ENCODE peak calls at places on chromosomes 13 and 19, in four cellular contexts. One of them, this sample, is unnamed.

GRCh38 chr19:49272204-49272603 is 52.8 kb downstream of the SLC6A16 start:
- DNase-seq in neural progenitor cell: no peak
- DNase-seq in brain microvascular endothelial cell: peak
- DNase-seq in BJ: peak
- DNase-seq in this sample: no peak

GRCh38 chr13:110486061-110486780 is 75.3 kb downstream of the RAB20 start:
- DNase-seq in neural progenitor cell: peak
- DNase-seq in brain microvascular endothelial cell: no peak
- DNase-seq in BJ: no peak
- DNase-seq in this sample: no peak

GRCh38 chr13:82088781-82089180 is 1747.9 kb upstream of the SPRY2 start:
- DNase-seq in neural progenitor cell: no peak
- DNase-seq in brain microvascular endothelial cell: no peak
- DNase-seq in BJ: no peak
- DNase-seq in this sample: no peak

GRCh38 chr13:35723061-35723461 is 246.6 kb upstream of the MAB21L1 start:
- DNase-seq in neural progenitor cell: no peak
- DNase-seq in brain microvascular endothelial cell: no peak
- DNase-seq in BJ: no peak
- DNase-seq in this sample: no peak

GRCh38 chr13:112056739-112057433 is 10.1 kb upstream of the SOX1 start:
- DNase-seq in neural progenitor cell: peak
- DNase-seq in brain microvascular endothelial cell: no peak
- DNase-seq in BJ: no peak
- DNase-seq in this sample: no peak

GRCh38 chr13:96672016-96672415 is 322.3 kb downstream of the OXGR1 start:
- DNase-seq in neural progenitor cell: no peak
- DNase-seq in brain microvascular endothelial cell: no peak
- DNase-seq in BJ: no peak
- DNase-seq in this sample: no peak

GRCh38 chr13:102768914-102769313 is 4.7 kb downstream of the TEX30 start:
- DNase-seq in neural progenitor cell: no peak
- DNase-seq in brain microvascular endothelial cell: no peak
- DNase-seq in BJ: no peak
- DNase-seq in this sample: no peak

GRCh38 chr19:47143322-47144073 is 12.9 kb downstream of the SAE1 start:
- DNase-seq in neural progenitor cell: no peak
- DNase-seq in brain microvascular endothelial cell: no peak
- DNase-seq in BJ: no peak
- DNase-seq in this sample: no peak

GRCh38 chr19:7783991-7784421 is 21.0 kb downstream of the CLEC4M start:
- DNase-seq in neural progenitor cell: no peak
- DNase-seq in brain microvascular endothelial cell: peak
- DNase-seq in BJ: no peak
- DNase-seq in this sample: no peak

GRCh38 chr13:20495087-20496023 is 30.3 kb downstream of the CRYL1 start:
- DNase-seq in neural progenitor cell: peak
- DNase-seq in brain microvascular endothelial cell: peak
- DNase-seq in BJ: no peak
- DNase-seq in this sample: peak

GRCh38 chr19:6056282-6056741 is 54.0 kb downstream of the RFX2 start:
- DNase-seq in neural progenitor cell: no peak
- DNase-seq in brain microvascular endothelial cell: no peak
- DNase-seq in BJ: no peak
- DNase-seq in this sample: no peak

GRCh38 chr13:89803839-89804238 is 1543.6 kb upstream of the MIR17HG start:
- DNase-seq in neural progenitor cell: no peak
- DNase-seq in brain microvascular endothelial cell: no peak
- DNase-seq in BJ: no peak
- DNase-seq in this sample: peak

GRCh38 chr13:27919934-27920676 is at the start of gene PDX1:
- DNase-seq in neural progenitor cell: peak
- DNase-seq in brain microvascular endothelial cell: no peak
- DNase-seq in BJ: no peak
- DNase-seq in this sample: peak

GRCh38 chr19:50414850-50415660 is 3.7 kb upstream of the SPIB start:
- DNase-seq in neural progenitor cell: peak
- DNase-seq in brain microvascular endothelial cell: peak
- DNase-seq in BJ: no peak
- DNase-seq in this sample: peak

GRCh38 chr13:68185767-68186166 is 955.6 kb upstream of the PCDH9 start:
- DNase-seq in neural progenitor cell: no peak
- DNase-seq in brain microvascular endothelial cell: no peak
- DNase-seq in BJ: no peak
- DNase-seq in this sample: no peak

GRCh38 chr13:112986470-112986869 is 17.5 kb downstream of the MCF2L start:
- DNase-seq in neural progenitor cell: no peak
- DNase-seq in brain microvascular endothelial cell: no peak
- DNase-seq in BJ: no peak
- DNase-seq in this sample: no peak

GRCh38 chr19:35090160-35090794 is 25.3 kb upstream of the FXYD3 start:
- DNase-seq in neural progenitor cell: peak
- DNase-seq in brain microvascular endothelial cell: peak
- DNase-seq in BJ: no peak
- DNase-seq in this sample: peak

GRCh38 chr19:31592456-31592855 is 243.2 kb upstream of the TSHZ3 start:
- DNase-seq in neural progenitor cell: no peak
- DNase-seq in brain microvascular endothelial cell: no peak
- DNase-seq in BJ: no peak
- DNase-seq in this sample: no peak

GRCh38 chr13:87893186-87893585 is 222.0 kb downstream of the SLITRK5 start:
- DNase-seq in neural progenitor cell: no peak
- DNase-seq in brain microvascular endothelial cell: no peak
- DNase-seq in BJ: no peak
- DNase-seq in this sample: no peak

GRCh38 chr13:49975826-49976225 is 21.0 kb upstream of the TRIM13 start:
- DNase-seq in neural progenitor cell: no peak
- DNase-seq in brain microvascular endothelial cell: no peak
- DNase-seq in BJ: no peak
- DNase-seq in this sample: no peak

GRCh38 chr19:41541990-41542584 is 33.9 kb upstream of the CEACAM21 start:
- DNase-seq in neural progenitor cell: peak
- DNase-seq in brain microvascular endothelial cell: peak
- DNase-seq in BJ: no peak
- DNase-seq in this sample: peak

GRCh38 chr19:10334340-10335148 is 1.2 kb upstream of the RAVER1 start:
- DNase-seq in neural progenitor cell: peak
- DNase-seq in brain microvascular endothelial cell: peak
- DNase-seq in BJ: peak
- DNase-seq in this sample: peak